ENCODE peak calls at places on chromosomes 12 and 14, in ten cellular contexts. S is caudate nucleus; H is BJ; E is fibroblast of pulmonary artery; U is iris pigment epithelial cell; J is Panc1; B is A549; V is nucleus accumbens; Y is activated CD4-positive, alpha-beta T cell treated with anti-CD3 and anti-CD28 coated beads for 1 hour; I is activated T-cell treated with anti-CD3 and anti-CD28 coated beads for 48 hours. A is an unnamed sample.

GRCh38 chr14:42222924-42223471 is 616.3 kb downstream of the LRFN5 start:
- DNase-seq in S (no peak), H (peak; percentile 13), E (peak; percentile 60), U (peak; percentile 40), J (no peak), B (no peak), V (no peak), Y (no peak), I (no peak), A (peak; percentile 73)

GRCh38 chr12:23857201-23857600 is 92.3 kb downstream of the SOX5 start:
- DNase-seq in S (no peak), H (no peak), E (no peak), U (no peak), J (no peak), B (no peak), V (no peak), Y (no peak), I (no peak), A (no peak)

GRCh38 chr12:54378791-54379400 is 5.6 kb downstream of the ZNF385A start:
- DNase-seq in S (no peak), H (no peak), E (peak; percentile 34), U (peak; percentile 22), J (no peak), B (peak; percentile 88), V (no peak), Y (no peak), I (no peak), A (no peak)

GRCh38 chr12:127083028-127083949 is 1183.7 kb upstream of the TMEM132C start:
- DNase-seq in S (no peak), H (peak; percentile 37), E (peak; percentile 79), U (peak; percentile 84), J (peak; percentile 36), B (peak; percentile 79), V (no peak), Y (no peak), I (no peak), A (peak; percentile 73)

GRCh38 chr14:77007975-77008421 is 20.5 kb downstream of the IRF2BPL start:
- DNase-seq in S (no peak), H (no peak), E (no peak), U (no peak), J (no peak), B (no peak), V (no peak), Y (no peak), I (no peak), A (no peak)

GRCh38 chr12:66107451-66107915 is 23.1 kb downstream of the LLPH start:
- DNase-seq in S (no peak), H (peak; percentile 66), E (peak; percentile 98), U (peak; percentile 92), J (peak; percentile 82), B (peak; percentile 69), V (no peak), Y (no peak), I (peak; percentile 6), A (peak; percentile 93)

GRCh38 chr12:623172-623864 is 39.9 kb downstream of the NINJ2 start:
- DNase-seq in S (no peak), H (no peak), E (no peak), U (no peak), J (no peak), B (no peak), V (no peak), Y (no peak), I (no peak), A (no peak)

GRCh38 chr14:68841030-68841809 is 48.4 kb upstream of the ZFP36L1 start:
- DNase-seq in S (no peak), H (no peak), E (peak; percentile 35), U (peak; percentile 58), J (no peak), B (no peak), V (no peak), Y (no peak), I (no peak), A (no peak)

GRCh38 chr12:12182926-12183325 is 83.9 kb downstream of the LRP6 start:
- DNase-seq in S (no peak), H (no peak), E (peak; percentile 54), U (peak; percentile 61), J (no peak), B (no peak), V (no peak), Y (no peak), I (no peak), A (peak; percentile 49)

GRCh38 chr12:43676183-43676813 is 82.3 kb downstream of the PUS7L start:
- DNase-seq in S (no peak), H (no peak), E (peak; percentile 22), U (peak; percentile 27), J (peak; percentile 25), B (peak; percentile 15), V (no peak), Y (no peak), I (no peak), A (peak; percentile 33)

GRCh38 chr14:104087505-104087904 is 2.0 kb downstream of the ASPG start:
- DNase-seq in S (no peak), H (no peak), E (no peak), U (no peak), J (no peak), B (no peak), V (no peak), Y (no peak), I (no peak), A (no peak)

GRCh38 chr14:71551291-71551955 is 380.8 kb upstream of the RGS6 start:
- DNase-seq in S (no peak), H (peak; percentile 49), E (peak; percentile 45), U (peak; percentile 96), J (no peak), B (no peak), V (no peak), Y (no peak), I (no peak), A (peak; percentile 98)

GRCh38 chr14:76911473-76911872 is 85.3 kb downstream of the LRRC74A start:
- DNase-seq in S (no peak), H (no peak), E (no peak), U (no peak), J (no peak), B (no peak), V (no peak), Y (no peak), I (no peak), A (no peak)

GRCh38 chr14:54771411-54772027 is 131.1 kb downstream of the GCH1 start:
- DNase-seq in S (no peak), H (no peak), E (no peak), U (no peak), J (no peak), B (no peak), V (no peak), Y (no peak), I (no peak), A (no peak)

GRCh38 chr12:67928621-67929369 is 60.5 kb upstream of the IFNG-AS1 start:
- DNase-seq in S (no peak), H (no peak), E (no peak), U (peak; percentile 14), J (no peak), B (no peak), V (no peak), Y (no peak), I (no peak), A (peak; percentile 10)

GRCh38 chr12:21505888-21506287 is 4.3 kb downstream of the GOLT1B start:
- DNase-seq in S (no peak), H (no peak), E (peak; percentile 4), U (no peak), J (no peak), B (no peak), V (no peak), Y (no peak), I (no peak), A (no peak)

A was measured in amniotic epithelial cell.